ENCODE peak calls at places on chromosome 21, in four cellular contexts. R is A673, C is K562, M is SJSA1. T is an unnamed sample.

GRCh38 chr21:14690886-14691285 is 144.8 kb upstream of the SAMSN1 start:
- DNase-seq in M (no peak), R (no peak), C (no peak), T (no peak)

GRCh38 chr21:29508311-29508710 is 209.6 kb downstream of the BACH1 start:
- DNase-seq in M (no peak), C (no peak), R (no peak), T (no peak)

GRCh38 chr21:38460171-38460742 is 38.0 kb downstream of the ERG start:
- DNase-seq in C (no peak), M (peak; percentile 50), R (no peak), T (no peak)

GRCh38 chr21:40254540-40255455 is 387.6 kb downstream of the PCP4 start:
- DNase-seq in C (no peak), R (no peak), M (no peak), T (no peak)

GRCh38 chr21:31670065-31670464 is 10.6 kb downstream of the SOD1 start:
- DNase-seq in M (no peak), R (no peak), C (no peak), T (no peak)

GRCh38 chr21:38807481-38807880 is 1.8 kb downstream of the ETS2 start:
- DNase-seq in R (peak; percentile 21), C (no peak), M (no peak), T (no peak)

GRCh38 chr21:46077674-46078101 is 20.2 kb upstream of the COL6A2 start:
- DNase-seq in R (no peak), C (no peak), M (no peak), T (no peak)

GRCh38 chr21:39318091-39318959 is 4.9 kb upstream of the BRWD1 start:
- DNase-seq in M (no peak), R (no peak), C (no peak), T (peak; percentile 92)

GRCh38 chr21:33069645-33069993 is 322 bp upstream of the OLIG1 start:
- DNase-seq in R (no peak), C (no peak), M (no peak), T (no peak)
- H3K27me3 ChIP-seq in R (peaks cover 99% of the 10 kb centered on the region), C (peaks cover 42% of the 10 kb centered on the region), M (peaks cover 82% of the 10 kb centered on the region), T (no peaks in the 10 kb centered on the region)

DNA sequence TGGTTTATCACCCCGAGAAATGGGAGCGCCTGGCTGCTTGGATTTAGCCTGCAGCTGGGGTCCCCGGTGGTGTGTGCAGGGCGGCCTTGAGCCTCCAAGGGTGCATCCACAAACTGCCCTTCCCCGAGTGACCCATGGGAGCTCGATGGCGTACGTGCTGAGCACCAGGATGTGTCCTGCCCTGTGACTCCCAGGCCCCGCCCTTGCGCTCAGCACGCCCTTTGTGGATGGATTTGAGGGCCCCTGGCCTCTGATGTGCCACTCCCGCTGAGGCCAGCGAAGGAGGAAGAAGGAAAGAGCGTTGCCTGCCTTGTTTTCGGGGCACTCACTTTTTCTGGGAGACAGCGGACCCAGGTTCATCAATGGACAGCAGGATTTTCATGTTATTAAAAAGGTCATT is 1.7 kb upstream of the TFF3 start:
- DNase-seq in M (no peak), R (no peak), C (no peak), T (no peak)
- H3K27me3 ChIP-seq in M (no peaks in the 10 kb centered on the region), R (no peaks in the 10 kb centered on the region), C (peaks cover 87% of the 10 kb centered on the region), T (no peaks in the 10 kb centered on the region)

GRCh38 chr21:43834146-43834905 is 30.7 kb upstream of the AGPAT3 start:
- DNase-seq in C (no peak), R (no peak), M (no peak), T (no peak)
- H3K27me3 ChIP-seq in C (no peaks in the 10 kb centered on the region), R (no peaks in the 10 kb centered on the region), M (no peaks in the 10 kb centered on the region), T (no peaks in the 10 kb centered on the region)

GRCh38 chr21:35120631-35121180 is 71.6 kb upstream of the RUNX1 start:
- DNase-seq in M (no peak), R (no peak), C (no peak), T (no peak)
- H3K27me3 ChIP-seq in M (no peaks in the 10 kb centered on the region), R (no peaks in the 10 kb centered on the region), C (no peaks in the 10 kb centered on the region), T (no peaks in the 10 kb centered on the region)

T was measured in Karpas-422.